ENCODE peak calls at places on chromosome 9, in seven cellular contexts. One of them, this sample, is unnamed. For H3K4me1, the result is how much of the 10 kb centered on the place peaks cover.

GRCh38 chr9:32589083-32589713 is 16.2 kb upstream of the NDUFB6 start:
- DNase-seq in endothelial cell of umbilical vein: peak
- DNase-seq in CD8-positive, alpha-beta T cell: no peak
- DNase-seq in heart left ventricle: no peak
- DNase-seq in thoracic aorta: no peak
- DNase-seq in kidney: no peak
- DNase-seq in astrocyte: peak
- DNase-seq in this sample: no peak

GRCh38 chr9:117448066-117448465 is 33.2 kb upstream of the ASTN2 start:
- DNase-seq in astrocyte: no peak
- DNase-seq in endothelial cell of umbilical vein: no peak
- DNase-seq in heart left ventricle: no peak
- DNase-seq in kidney: no peak
- DNase-seq in thoracic aorta: no peak
- DNase-seq in CD8-positive, alpha-beta T cell: no peak
- DNase-seq in this sample: no peak

GRCh38 chr9:110928604-110929003 is 109.7 kb downstream of the LPAR1 start:
- DNase-seq in CD8-positive, alpha-beta T cell: no peak
- DNase-seq in endothelial cell of umbilical vein: no peak
- DNase-seq in heart left ventricle: no peak
- DNase-seq in astrocyte: peak
- DNase-seq in thoracic aorta: no peak
- DNase-seq in kidney: no peak
- DNase-seq in this sample: no peak

GRCh38 chr9:22342489-22343217 is 104.0 kb upstream of the DMRTA1 start:
- DNase-seq in thoracic aorta: no peak
- DNase-seq in astrocyte: peak
- DNase-seq in CD8-positive, alpha-beta T cell: no peak
- DNase-seq in endothelial cell of umbilical vein: peak
- DNase-seq in heart left ventricle: no peak
- DNase-seq in kidney: no peak
- DNase-seq in this sample: no peak

GRCh38 chr9:22228542-22228941 is 218.1 kb upstream of the DMRTA1 start:
- DNase-seq in CD8-positive, alpha-beta T cell: no peak
- DNase-seq in heart left ventricle: no peak
- DNase-seq in astrocyte: no peak
- DNase-seq in endothelial cell of umbilical vein: peak
- DNase-seq in kidney: no peak
- DNase-seq in thoracic aorta: no peak
- DNase-seq in this sample: no peak

GRCh38 chr9:38621434-38622082 is 1.2 kb upstream of the ANKRD18A start:
- DNase-seq in heart left ventricle: no peak
- DNase-seq in thoracic aorta: no peak
- DNase-seq in astrocyte: no peak
- DNase-seq in kidney: peak
- DNase-seq in endothelial cell of umbilical vein: no peak
- DNase-seq in CD8-positive, alpha-beta T cell: peak
- DNase-seq in this sample: no peak

GRCh38 chr9:33044162-33044673 is 19.1 kb downstream of the DNAJA1 start:
- DNase-seq in kidney: peak
- DNase-seq in heart left ventricle: peak
- DNase-seq in CD8-positive, alpha-beta T cell: peak
- DNase-seq in endothelial cell of umbilical vein: peak
- DNase-seq in thoracic aorta: peak
- DNase-seq in astrocyte: peak
- DNase-seq in this sample: peak

GRCh38 chr9:115369322-115369957 is 251.5 kb upstream of the TNC start:
- DNase-seq in astrocyte: peak
- DNase-seq in kidney: peak
- DNase-seq in thoracic aorta: no peak
- DNase-seq in endothelial cell of umbilical vein: no peak
- DNase-seq in heart left ventricle: peak
- DNase-seq in CD8-positive, alpha-beta T cell: no peak
- DNase-seq in this sample: no peak

GRCh38 chr9:129836342-129837007 is 1.2 kb downstream of the USP20 start:
- DNase-seq in CD8-positive, alpha-beta T cell: peak
- DNase-seq in thoracic aorta: no peak
- DNase-seq in astrocyte: no peak
- DNase-seq in kidney: no peak
- DNase-seq in heart left ventricle: no peak
- DNase-seq in endothelial cell of umbilical vein: no peak
- DNase-seq in this sample: peak

GRCh38 chr9:89701221-89701798 is 96.5 kb downstream of the GADD45G start:
- DNase-seq in endothelial cell of umbilical vein: no peak
- DNase-seq in CD8-positive, alpha-beta T cell: peak
- DNase-seq in kidney: no peak
- DNase-seq in astrocyte: no peak
- DNase-seq in heart left ventricle: no peak
- DNase-seq in thoracic aorta: no peak
- DNase-seq in this sample: no peak

GRCh38 chr9:98958271-98958989 is 14.7 kb downstream of the COL15A1 start:
- DNase-seq in CD8-positive, alpha-beta T cell: no peak
- DNase-seq in astrocyte: peak
- DNase-seq in kidney: no peak
- DNase-seq in heart left ventricle: no peak
- DNase-seq in endothelial cell of umbilical vein: no peak
- DNase-seq in thoracic aorta: no peak
- DNase-seq in this sample: no peak

GRCh38 chr9:124202447-124202971 is 55.2 kb upstream of the NEK6 start:
- DNase-seq in heart left ventricle: peak
- DNase-seq in kidney: no peak
- DNase-seq in CD8-positive, alpha-beta T cell: peak
- DNase-seq in astrocyte: no peak
- DNase-seq in thoracic aorta: no peak
- DNase-seq in endothelial cell of umbilical vein: peak
- DNase-seq in this sample: no peak

GRCh38 chr9:14315754-14316573 is 2.0 kb upstream of the NFIB start:
- DNase-seq in CD8-positive, alpha-beta T cell: no peak
- DNase-seq in thoracic aorta: no peak
- DNase-seq in heart left ventricle: peak
- DNase-seq in kidney: peak
- DNase-seq in endothelial cell of umbilical vein: peak
- DNase-seq in astrocyte: no peak
- DNase-seq in this sample: no peak

GRCh38 chr9:91159664-91160121 is 202.0 kb downstream of the AUH start:
- DNase-seq in endothelial cell of umbilical vein: no peak
- DNase-seq in heart left ventricle: peak
- DNase-seq in CD8-positive, alpha-beta T cell: no peak
- DNase-seq in thoracic aorta: no peak
- DNase-seq in astrocyte: no peak
- DNase-seq in kidney: peak
- DNase-seq in this sample: peak

GRCh38 chr9:107020040-107020530 is 157.1 kb downstream of the ZNF462 start:
- DNase-seq in CD8-positive, alpha-beta T cell: no peak
- DNase-seq in thoracic aorta: no peak
- DNase-seq in kidney: no peak
- DNase-seq in astrocyte: peak
- DNase-seq in endothelial cell of umbilical vein: no peak
- DNase-seq in heart left ventricle: no peak
- DNase-seq in this sample: no peak

GRCh38 chr9:36935768-36936497 is 98.1 kb downstream of the PAX5 start:
- DNase-seq in endothelial cell of umbilical vein: no peak
- DNase-seq in thoracic aorta: no peak
- DNase-seq in astrocyte: no peak
- DNase-seq in CD8-positive, alpha-beta T cell: no peak
- DNase-seq in heart left ventricle: no peak
- DNase-seq in kidney: no peak
- DNase-seq in this sample: no peak

GRCh38 chr9:136216541-136217240 is 11.8 kb upstream of the LHX3 start:
- DNase-seq in astrocyte: no peak
- DNase-seq in CD8-positive, alpha-beta T cell: no peak
- DNase-seq in thoracic aorta: no peak
- DNase-seq in kidney: no peak
- DNase-seq in endothelial cell of umbilical vein: no peak
- DNase-seq in heart left ventricle: no peak
- DNase-seq in this sample: no peak

GRCh38 chr9:84002344-84002743 is 21.7 kb downstream of the RMI1 start:
- DNase-seq in kidney: no peak
- DNase-seq in CD8-positive, alpha-beta T cell: no peak
- DNase-seq in astrocyte: peak
- DNase-seq in thoracic aorta: no peak
- DNase-seq in endothelial cell of umbilical vein: peak
- DNase-seq in heart left ventricle: no peak
- DNase-seq in this sample: no peak

GRCh38 chr9:82668724-82669324 is 394.1 kb downstream of the RASEF start:
- DNase-seq in endothelial cell of umbilical vein: no peak
- DNase-seq in thoracic aorta: no peak
- DNase-seq in CD8-positive, alpha-beta T cell: no peak
- DNase-seq in astrocyte: no peak
- DNase-seq in heart left ventricle: no peak
- DNase-seq in kidney: no peak
- DNase-seq in this sample: no peak

GRCh38 chr9:127065592-127065991 is 56.8 kb downstream of the ANGPTL2 start:
- DNase-seq in heart left ventricle: no peak
- DNase-seq in astrocyte: peak
- DNase-seq in kidney: no peak
- DNase-seq in thoracic aorta: no peak
- DNase-seq in endothelial cell of umbilical vein: peak
- DNase-seq in CD8-positive, alpha-beta T cell: no peak
- DNase-seq in this sample: no peak

GRCh38 chr9:109253637-109254284 is 67.1 kb downstream of the EPB41L4B start:
- DNase-seq in kidney: no peak
- DNase-seq in endothelial cell of umbilical vein: no peak
- DNase-seq in CD8-positive, alpha-beta T cell: no peak
- DNase-seq in heart left ventricle: no peak
- DNase-seq in thoracic aorta: no peak
- DNase-seq in astrocyte: peak
- DNase-seq in this sample: peak

GRCh38 chr9:137242329-137243204 is 1.5 kb downstream of the TUBB4B start:
- DNase-seq in endothelial cell of umbilical vein: no peak
- DNase-seq in thoracic aorta: no peak
- DNase-seq in heart left ventricle: no peak
- DNase-seq in kidney: no peak
- DNase-seq in CD8-positive, alpha-beta T cell: no peak
- DNase-seq in astrocyte: no peak
- DNase-seq in this sample: no peak
- H3K4me1 ChIP-seq in endothelial cell of umbilical vein: under half
- H3K4me1 ChIP-seq in thoracic aorta: under half
- H3K4me1 ChIP-seq in heart left ventricle: under half
- H3K4me1 ChIP-seq in kidney: under half
- H3K4me1 ChIP-seq in CD8-positive, alpha-beta T cell: under half
- H3K4me1 ChIP-seq in astrocyte: under half
- H3K4me1 ChIP-seq in this sample: half or more

GRCh38 chr9:137797206-137798120 is 80.1 kb upstream of the CACNA1B start:
- DNase-seq in thoracic aorta: no peak
- DNase-seq in endothelial cell of umbilical vein: no peak
- DNase-seq in kidney: peak
- DNase-seq in heart left ventricle: no peak
- DNase-seq in CD8-positive, alpha-beta T cell: no peak
- DNase-seq in astrocyte: no peak
- DNase-seq in this sample: no peak
- TF ChIP-seq CTCF in thoracic aorta: no peak
- TF ChIP-seq CTCF in endothelial cell of umbilical vein: no peak
- TF ChIP-seq CTCF in kidney: no peak
- TF ChIP-seq CTCF in heart left ventricle: no peak
- TF ChIP-seq CTCF in CD8-positive, alpha-beta T cell: no peak
- TF ChIP-seq CTCF in astrocyte: no peak
- TF ChIP-seq CTCF in this sample: no peak

DNA sequence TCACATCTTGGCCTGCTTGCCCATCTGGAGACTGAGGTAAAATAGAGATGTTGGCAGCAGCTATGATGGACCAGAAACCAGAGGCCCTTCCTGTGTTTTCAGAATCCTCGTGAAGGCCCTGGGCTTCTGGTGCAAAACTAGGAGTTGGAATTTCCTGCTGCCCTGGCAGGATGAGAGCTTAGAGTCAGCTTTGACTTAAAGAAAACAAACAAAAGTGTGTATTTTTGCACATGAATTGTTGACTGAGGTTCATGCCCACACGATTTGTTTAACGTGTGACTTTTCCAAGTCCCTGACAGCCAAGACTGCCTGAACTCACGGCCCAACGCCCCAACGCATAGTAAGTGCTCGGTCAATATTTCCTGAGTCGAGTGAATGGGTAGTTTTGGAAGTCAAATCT is 303.1 kb downstream of the MLLT3 start:
- DNase-seq in heart left ventricle: no peak
- DNase-seq in astrocyte: no peak
- DNase-seq in endothelial cell of umbilical vein: no peak
- DNase-seq in thoracic aorta: no peak
- DNase-seq in CD8-positive, alpha-beta T cell: no peak
- DNase-seq in kidney: no peak
- DNase-seq in this sample: no peak
- H3K4me1 ChIP-seq in heart left ventricle: under half
- H3K4me1 ChIP-seq in astrocyte: under half
- H3K4me1 ChIP-seq in endothelial cell of umbilical vein: under half
- H3K4me1 ChIP-seq in thoracic aorta: under half
- H3K4me1 ChIP-seq in CD8-positive, alpha-beta T cell: half or more
- H3K4me1 ChIP-seq in kidney: under half
- H3K4me1 ChIP-seq in this sample: under half

GRCh38 chr9:121572581-121572980 is 72.9 kb upstream of the GGTA1 start:
- DNase-seq in thoracic aorta: no peak
- DNase-seq in kidney: no peak
- DNase-seq in heart left ventricle: no peak
- DNase-seq in astrocyte: no peak
- DNase-seq in CD8-positive, alpha-beta T cell: no peak
- DNase-seq in endothelial cell of umbilical vein: no peak
- DNase-seq in this sample: no peak

GRCh38 chr9:121577201-121577600 is 74.2 kb upstream of the DAB2IP start:
- DNase-seq in endothelial cell of umbilical vein: no peak
- DNase-seq in thoracic aorta: no peak
- DNase-seq in kidney: no peak
- DNase-seq in heart left ventricle: no peak
- DNase-seq in astrocyte: no peak
- DNase-seq in CD8-positive, alpha-beta T cell: no peak
- DNase-seq in this sample: no peak

GRCh38 chr9:121576281-121577075 is 75.0 kb upstream of the DAB2IP start:
- DNase-seq in thoracic aorta: no peak
- DNase-seq in heart left ventricle: no peak
- DNase-seq in kidney: no peak
- DNase-seq in astrocyte: no peak
- DNase-seq in endothelial cell of umbilical vein: no peak
- DNase-seq in CD8-positive, alpha-beta T cell: no peak
- DNase-seq in this sample: no peak

GRCh38 chr9:121574771-121575519 is 75.3 kb upstream of the GGTA1 start:
- DNase-seq in thoracic aorta: no peak
- DNase-seq in astrocyte: no peak
- DNase-seq in endothelial cell of umbilical vein: no peak
- DNase-seq in kidney: no peak
- DNase-seq in CD8-positive, alpha-beta T cell: no peak
- DNase-seq in heart left ventricle: no peak
- DNase-seq in this sample: no peak

DNA sequence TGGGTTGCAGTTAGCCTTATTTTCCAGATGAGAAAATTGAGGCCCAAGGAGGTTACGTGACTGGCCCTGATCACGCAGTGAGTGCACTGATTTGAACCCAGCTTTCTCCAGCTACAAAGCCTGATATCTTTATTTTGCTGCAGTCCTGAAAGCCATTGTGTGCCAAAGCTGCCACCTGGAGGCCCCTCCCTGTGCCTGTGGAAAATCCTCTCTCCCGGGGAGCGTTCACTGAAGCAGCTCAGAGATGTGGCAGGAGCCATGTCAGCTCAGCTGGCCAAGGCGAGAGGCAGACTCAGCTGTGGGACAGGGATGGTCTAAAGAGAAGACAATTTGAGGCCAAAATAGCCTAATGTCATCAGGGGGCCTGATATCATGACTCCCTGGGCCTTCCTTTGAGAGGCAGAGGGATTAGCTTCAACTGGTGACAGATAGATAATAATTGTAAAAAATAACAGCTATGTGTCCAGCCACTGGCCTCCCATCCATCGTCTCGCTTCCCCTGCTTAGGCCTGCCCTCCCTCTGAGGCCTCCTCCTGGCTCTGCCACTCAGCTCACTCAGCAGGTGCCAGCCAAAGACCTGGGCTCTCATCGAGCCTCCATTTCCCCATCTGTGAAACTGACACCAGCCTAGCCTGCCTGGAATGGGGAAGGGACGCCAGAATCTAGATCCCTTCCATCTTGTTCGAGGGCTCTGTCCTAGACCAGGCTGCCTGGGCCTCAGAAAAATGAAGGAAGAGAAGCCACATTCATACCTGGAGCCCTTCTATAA is 74.3 kb upstream of the GGTA1 start:
- DNase-seq in thoracic aorta: no peak
- DNase-seq in astrocyte: no peak
- DNase-seq in CD8-positive, alpha-beta T cell: no peak
- DNase-seq in heart left ventricle: no peak
- DNase-seq in kidney: no peak
- DNase-seq in endothelial cell of umbilical vein: no peak
- DNase-seq in this sample: no peak
- TF ChIP-seq CTCF in thoracic aorta: no peak
- TF ChIP-seq CTCF in astrocyte: no peak
- TF ChIP-seq CTCF in CD8-positive, alpha-beta T cell: no peak
- TF ChIP-seq CTCF in heart left ventricle: no peak
- TF ChIP-seq CTCF in kidney: no peak
- TF ChIP-seq CTCF in endothelial cell of umbilical vein: no peak
- TF ChIP-seq CTCF in this sample: no peak